ENCODE peak calls at places on chromosomes 5 and 9, in nine cellular contexts. O is T-helper 1 cell; R is brain pericyte; V is H54; L is non-pigmented ciliary epithelial cell; J is hippocampal formation; E is NCI-H748 treated with DMSO at 0.1 percent for 48 hours; Q is stimulated activated CD4-positive, alpha-beta T cell treated with anti-CD3 and anti-CD28 coated beads, Interleukin-12 subunit alpha, Interleukin-12 subunit beta, amount 100 ng/mL, for 4 hours; P is left cardiac atrium. T is an unnamed sample.

GRCh38 chr5:40679071-40679997 is at the start of gene PTGER4:
- DNase-seq in E (peak), V (peak), P (peak), R (peak), L (no peak), Q (peak), O (peak), J (peak), T (peak)

GRCh38 chr5:148968311-148968710 is 94.6 kb downstream of the SH3TC2 start:
- DNase-seq in R (no peak), L (no peak), J (no peak), V (no peak), E (no peak), O (no peak), P (no peak), Q (no peak), T (no peak)

GRCh38 chr9:10479172-10479571 is 133.6 kb downstream of the PTPRD start:
- DNase-seq in E (no peak), L (no peak), R (no peak), O (no peak), Q (no peak), V (no peak), P (no peak), J (no peak), T (peak)

GRCh38 chr5:133970325-133970671 is 1.9 kb upstream of the C5orf15 start:
- DNase-seq in O (no peak), Q (no peak), J (no peak), E (no peak), P (no peak), L (no peak), R (no peak), V (no peak), T (no peak)

GRCh38 chr9:134477342-134477925 is 151.2 kb downstream of the RXRA start:
- DNase-seq in V (no peak), E (no peak), J (no peak), Q (no peak), P (no peak), R (no peak), L (no peak), O (no peak), T (no peak)

GRCh38 chr9:114616684-114617520 is 5.8 kb downstream of the TMEM268 start:
- DNase-seq in O (no peak), P (peak), V (no peak), R (no peak), J (no peak), L (no peak), E (no peak), Q (no peak), T (no peak)

GRCh38 chr5:145660897-145661650 is 174.1 kb downstream of the PRELID2 start:
- DNase-seq in J (peak), R (no peak), P (no peak), L (no peak), E (no peak), O (no peak), Q (no peak), V (no peak), T (no peak)

GRCh38 chr5:54243483-54244080 is 66.8 kb downstream of the ARL15 start:
- DNase-seq in P (no peak), E (peak), O (no peak), R (no peak), L (no peak), V (no peak), J (no peak), Q (no peak), T (peak)

GRCh38 chr5:177431317-177432142 is 5.1 kb downstream of the GRK6 start:
- DNase-seq in V (no peak), R (no peak), O (peak), Q (peak), P (no peak), J (no peak), E (no peak), L (no peak), T (no peak)

GRCh38 chr9:107518037-107518786 is 28.6 kb upstream of the KLF4 start:
- DNase-seq in P (no peak), V (no peak), R (no peak), E (no peak), J (no peak), O (no peak), Q (no peak), L (no peak), T (no peak)

GRCh38 chr5:39233783-39234182 is 14.4 kb upstream of the FYB1 start:
- DNase-seq in E (no peak), L (no peak), O (no peak), Q (no peak), V (no peak), R (no peak), P (no peak), J (no peak), T (no peak)